ENCODE peak calls at places on chromosomes 5 and 9, in four cellular contexts. I is astrocyte of the spinal cord; O is non-pigmented ciliary epithelial cell; A is activated gamma-delta T cell treated with anti-CD3 and anti-CD28 coated beads, Interleukin-2, amount 50 U/mL, for 16 hours. Y is an unnamed sample.

GRCh38 chr9:134127616-134128015 is 8.3 kb upstream of the WDR5 start:
- DNase-seq in I (no peak), O (no peak), A (no peak), Y (no peak)

GRCh38 chr5:3348576-3349535 is 246.8 kb upstream of the IRX1 start:
- DNase-seq in I (no peak), O (no peak), A (no peak), Y (no peak)

GRCh38 chr5:36657563-36657995 is 51.2 kb downstream of the SLC1A3 start:
- DNase-seq in I (peak), O (peak), A (no peak), Y (peak)

GRCh38 chr9:137632432-137633161 is 13.8 kb downstream of the EHMT1 start:
- DNase-seq in I (no peak), O (no peak), A (no peak), Y (peak)

GRCh38 chr9:16575142-16575877 is 295.2 kb downstream of the BNC2 start:
- DNase-seq in I (no peak), O (no peak), A (no peak), Y (peak)

GRCh38 chr9:135702002-135702721 is at the start of gene KCNT1:
- DNase-seq in I (peak), O (no peak), A (peak), Y (peak)

GRCh38 chr5:92909545-92909962 is 671.5 kb downstream of the NR2F1-AS1 start:
- DNase-seq in I (peak), O (no peak), A (no peak), Y (no peak)

GRCh38 chr5:3258050-3258449 is 337.6 kb upstream of the IRX1 start:
- DNase-seq in I (no peak), O (no peak), A (no peak), Y (no peak)

GRCh38 chr5:119267958-119268386 is 87.8 kb upstream of the TNFAIP8 start:
- DNase-seq in I (peak), O (peak), A (peak), Y (peak)

GRCh38 chr5:146867996-146868708 is 10.4 kb downstream of the PPP2R2B start:
- DNase-seq in I (no peak), O (no peak), A (no peak), Y (no peak)

GRCh38 chr5:173767580-173768266 is 120.4 kb upstream of the CPEB4 start:
- DNase-seq in I (no peak), O (no peak), A (no peak), Y (no peak)

GRCh38 chr9:122788831-122789230 is at the start of gene OR5C1:
- DNase-seq in I (no peak), O (no peak), A (no peak), Y (no peak)

GRCh38 chr5:97363577-97363976 is 180.5 kb upstream of the RIOK2 start:
- DNase-seq in I (no peak), O (no peak), A (no peak), Y (no peak)

GRCh38 chr9:130363755-130364404 is 80.9 kb upstream of the ASS1 start:
- DNase-seq in I (no peak), O (no peak), A (no peak), Y (no peak)

GRCh38 chr5:147180751-147181150 is 54.1 kb upstream of the STK32A start:
- DNase-seq in I (no peak), O (no peak), A (no peak), Y (no peak)

GRCh38 chr9:135100241-135101067 is 13.0 kb downstream of the OLFM1 start:
- DNase-seq in I (no peak), O (no peak), A (no peak), Y (no peak)

GRCh38 chr9:100492952-100493351 is 20.0 kb downstream of the TMEFF1 start:
- DNase-seq in I (peak), O (no peak), A (no peak), Y (peak)

GRCh38 chr5:59007460-59008063 is 424.7 kb downstream of the RAB3C start:
- DNase-seq in I (peak), O (no peak), A (no peak), Y (peak)

GRCh38 chr9:36924071-36924470 is 110.0 kb downstream of the PAX5 start:
- DNase-seq in I (peak), O (peak), A (no peak), Y (peak)

GRCh38 chr9:68931821-68932220 is 82.1 kb downstream of the PRKACG start:
- DNase-seq in I (no peak), O (no peak), A (no peak), Y (no peak)

GRCh38 chr5:9483779-9484178 is 62.1 kb downstream of the SEMA5A start:
- DNase-seq in I (no peak), O (no peak), A (no peak), Y (peak)

GRCh38 chr9:101478444-101478843 is 42.9 kb upstream of the ALDOB start:
- DNase-seq in I (no peak), O (no peak), A (no peak), Y (no peak)

GRCh38 chr5:105963856-105964255 is 1706.9 kb downstream of the EFNA5 start:
- DNase-seq in I (no peak), O (no peak), A (no peak), Y (no peak)

GRCh38 chr5:136053336-136054121 is 24.7 kb downstream of the TGFBI start:
- DNase-seq in I (peak), O (peak), A (no peak), Y (peak)

GRCh38 chr5:132426525-132427138 is 57.1 kb downstream of the SLC22A5 start:
- DNase-seq in I (peak), O (peak), A (peak), Y (peak)

GRCh38 chr9:78325343-78325742 is 28.4 kb downstream of the PSAT1 start:
- DNase-seq in I (peak), O (no peak), A (no peak), Y (peak)

GRCh38 chr5:157130933-157131332 is 11.7 kb downstream of the MED7 start:
- DNase-seq in I (no peak), O (no peak), A (no peak), Y (peak)